ENCODE peak calls at places on chromosomes 6 and 20, in seven cellular contexts. R is left ventricle myocardium inferior, U is Peyer's patch, O is ovary, C is fibroblast of lung, D is OCI-LY7, S is mammary epithelial cell. Y is an unnamed sample.

GRCh38 chr20:15561707-15562106 is 1011.5 kb downstream of the KIF16B start:
- DNase-seq in R (no peak), U (no peak), O (no peak), C (no peak), D (no peak), S (no peak), Y (no peak)

GRCh38 chr6:150301871-150302800 is 66.7 kb upstream of the IYD start:
- DNase-seq in R (no peak), U (no peak), O (no peak), C (peak; percentile 85), D (no peak), S (peak; percentile 84), Y (no peak)

GRCh38 chr6:6711832-6712231 is 123.3 kb downstream of the LY86 start:
- DNase-seq in R (no peak), U (peak; percentile 64), O (no peak), C (no peak), D (peak; percentile 37), S (no peak), Y (no peak)

GRCh38 chr20:64093013-64093503 is 8.9 kb upstream of the LKAAEAR1 start:
- DNase-seq in R (no peak), U (no peak), O (no peak), C (no peak), D (no peak), S (no peak), Y (no peak)

GRCh38 chr6:111080713-111081112 is 6.6 kb upstream of the SLC16A10 start:
- DNase-seq in R (no peak), U (no peak), O (no peak), C (peak; percentile 47), D (no peak), S (peak; percentile 62), Y (no peak)

GRCh38 chr6:152271681-152272464 is 365.3 kb downstream of the SYNE1 start:
- DNase-seq in R (peak; percentile 53), U (no peak), O (peak; percentile 54), C (peak; percentile 92), D (no peak), S (peak; percentile 67), Y (no peak)

GRCh38 chr6:72619883-72620696 is 1.8 kb upstream of the KCNQ5 start:
- DNase-seq in R (peak; percentile 18), U (peak; percentile 81), O (peak; percentile 9), C (peak; percentile 59), D (peak; percentile 66), S (no peak), Y (no peak)

GRCh38 chr6:43427406-43428111 is at the start of gene ABCC10:
- DNase-seq in R (peak; percentile 94), U (peak; percentile 98), O (peak; percentile 93), C (peak; percentile 96), D (peak; percentile 95), S (peak; percentile 95), Y (peak; percentile 89)

GRCh38 chr20:35226775-35227681 is 538 bp downstream of the MMP24 start:
- DNase-seq in R (peak; percentile 20), U (no peak), O (peak; percentile 68), C (peak; percentile 56), D (peak; percentile 10), S (peak; percentile 23), Y (no peak)

GRCh38 chr6:101396552-101397173 is 3.2 kb downstream of the GRIK2 start:
- DNase-seq in R (peak; percentile 57), U (peak; percentile 76), O (peak; percentile 57), C (peak; percentile 48), D (peak; percentile 50), S (peak; percentile 48), Y (no peak)

GRCh38 chr6:22239261-22239660 is 57.6 kb downstream of the PRL start:
- DNase-seq in R (no peak), U (no peak), O (no peak), C (no peak), D (no peak), S (no peak), Y (no peak)

GRCh38 chr6:61538765-61539164 is 747.3 kb downstream of the KHDRBS2 start:
- DNase-seq in R (no peak), U (no peak), O (no peak), C (no peak), D (no peak), S (no peak), Y (no peak)
- H3K4me3 ChIP-seq in R (no peak overlapping the region), U (no peak overlapping the region), O (no peak overlapping the region), C (no peak overlapping the region), D (no peak overlapping the region), S (no peak overlapping the region), Y (no peak overlapping the region)

GRCh38 chr6:165146456-165146855 is 162.9 kb downstream of the C6orf118 start:
- DNase-seq in R (no peak), U (no peak), O (no peak), C (no peak), D (no peak), S (no peak), Y (no peak)
- H3K9me3 ChIP-seq in R (peaks cover 13% of the 10 kb centered on the region), U (peaks cover 3% of the 10 kb centered on the region), O (no peaks in the 10 kb centered on the region), C (no peaks in the 10 kb centered on the region), D (no peaks in the 10 kb centered on the region), S (peaks cover 6% of the 10 kb centered on the region), Y (peaks cover 28% of the 10 kb centered on the region)

GRCh38 chr6:136201735-136202134 is 48.4 kb downstream of the MTFR2 start:
- DNase-seq in R (no peak), U (no peak), O (no peak), C (no peak), D (no peak), S (no peak), Y (no peak)
- TF ChIP-seq CTCF in R (no peak), U (no peak), O (no peak), C (no peak), D (no peak), S (no peak), Y (no peak)

GRCh38 chr20:840858-841567 is 7.5 kb downstream of the FAM110A start:
- DNase-seq in R (no peak), U (peak; percentile 84), O (peak; percentile 37), C (peak; percentile 6), D (peak; percentile 33), S (peak; percentile 46), Y (no peak)
- H3K4me3 ChIP-seq in R (peak overlapping the region; percentile 62), U (peak overlapping the region; percentile 50), O (peak overlapping the region; percentile 24), C (peak overlapping the region; percentile 33), D (peak overlapping the region; percentile 60), S (peak overlapping the region; percentile 88), Y (peak overlapping the region; percentile 57)

DNA sequence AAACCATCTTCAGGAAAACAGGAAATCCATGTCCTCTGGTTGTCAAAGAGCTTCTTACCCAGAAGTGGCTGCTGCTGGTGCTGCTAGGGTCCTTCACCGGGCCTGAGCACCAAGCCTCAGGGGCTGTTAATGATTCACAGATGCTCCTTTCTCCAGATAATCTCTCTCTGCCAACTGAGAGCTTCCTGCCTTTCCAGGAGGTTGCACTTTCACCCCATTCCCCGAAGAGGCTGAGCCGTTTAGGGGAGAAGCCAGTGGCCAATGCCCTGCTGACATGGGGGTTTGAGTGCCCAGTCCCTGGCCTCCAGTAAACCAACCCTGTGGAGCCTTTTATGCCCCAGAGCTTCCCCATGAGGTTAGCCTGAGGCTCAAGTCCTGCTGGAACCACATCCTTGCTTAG is 122.4 kb downstream of the CBLN4 start:
- DNase-seq in R (no peak), U (peak; percentile 45), O (no peak), C (no peak), D (no peak), S (no peak), Y (no peak)
- H3K9me3 ChIP-seq in R (no peaks in the 10 kb centered on the region), U (no peaks in the 10 kb centered on the region), O (no peaks in the 10 kb centered on the region), C (no peaks in the 10 kb centered on the region), D (no peaks in the 10 kb centered on the region), S (no peaks in the 10 kb centered on the region), Y (peaks cover 17% of the 10 kb centered on the region)

DNA sequence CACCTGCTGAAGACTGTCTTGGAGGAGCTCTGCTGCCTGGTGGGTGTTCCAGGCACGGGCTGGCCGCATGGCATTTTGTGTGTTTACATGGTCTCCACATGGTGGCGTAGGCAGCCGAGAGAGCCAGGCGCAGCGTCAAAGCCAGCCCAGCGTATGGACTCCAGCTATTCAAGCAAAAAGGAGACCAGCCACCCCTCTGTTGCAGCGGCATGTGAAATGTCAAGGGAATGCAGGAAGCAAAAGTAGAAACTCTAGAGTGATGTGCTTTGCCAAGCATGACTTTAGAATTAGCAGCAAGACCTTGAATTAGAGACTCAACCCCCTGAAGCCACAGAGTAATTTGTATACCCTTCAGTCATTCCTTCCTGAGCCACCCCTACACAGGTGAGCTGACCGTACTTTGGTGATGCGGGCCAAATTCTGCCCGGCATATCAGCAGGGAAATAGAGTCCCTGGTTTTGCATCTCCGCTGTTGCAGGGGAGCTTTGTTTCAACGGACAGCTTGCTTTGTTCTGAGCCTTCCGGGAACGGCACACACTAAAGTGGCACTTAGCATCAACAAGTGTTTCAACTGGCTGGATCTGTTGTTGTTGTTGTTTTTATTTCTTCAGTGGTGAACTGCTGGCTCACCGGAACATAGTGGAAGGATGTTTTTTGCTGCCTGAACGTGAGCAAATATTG is 48.5 kb downstream of the FNDC1 start:
- DNase-seq in R (no peak), U (no peak), O (no peak), C (peak; percentile 53), D (peak; percentile 93), S (no peak), Y (peak; percentile 3)
- TF ChIP-seq CTCF in R (peak; percentile 48), U (no peak), O (no peak), C (peak; percentile 34), D (peak; percentile 90), S (no peak), Y (peak; percentile 33)

GRCh38 chr20:10466325-10466724 is 31.2 kb downstream of the SLX4IP start:
- DNase-seq in R (no peak), U (no peak), O (no peak), C (peak; percentile 81), D (no peak), S (no peak), Y (no peak)
- H3K4me3 ChIP-seq in R (peak overlapping the region; percentile 24), U (no peak overlapping the region), O (no peak overlapping the region), C (no peak overlapping the region), D (no peak overlapping the region), S (no peak overlapping the region), Y (no peak overlapping the region)

DNA sequence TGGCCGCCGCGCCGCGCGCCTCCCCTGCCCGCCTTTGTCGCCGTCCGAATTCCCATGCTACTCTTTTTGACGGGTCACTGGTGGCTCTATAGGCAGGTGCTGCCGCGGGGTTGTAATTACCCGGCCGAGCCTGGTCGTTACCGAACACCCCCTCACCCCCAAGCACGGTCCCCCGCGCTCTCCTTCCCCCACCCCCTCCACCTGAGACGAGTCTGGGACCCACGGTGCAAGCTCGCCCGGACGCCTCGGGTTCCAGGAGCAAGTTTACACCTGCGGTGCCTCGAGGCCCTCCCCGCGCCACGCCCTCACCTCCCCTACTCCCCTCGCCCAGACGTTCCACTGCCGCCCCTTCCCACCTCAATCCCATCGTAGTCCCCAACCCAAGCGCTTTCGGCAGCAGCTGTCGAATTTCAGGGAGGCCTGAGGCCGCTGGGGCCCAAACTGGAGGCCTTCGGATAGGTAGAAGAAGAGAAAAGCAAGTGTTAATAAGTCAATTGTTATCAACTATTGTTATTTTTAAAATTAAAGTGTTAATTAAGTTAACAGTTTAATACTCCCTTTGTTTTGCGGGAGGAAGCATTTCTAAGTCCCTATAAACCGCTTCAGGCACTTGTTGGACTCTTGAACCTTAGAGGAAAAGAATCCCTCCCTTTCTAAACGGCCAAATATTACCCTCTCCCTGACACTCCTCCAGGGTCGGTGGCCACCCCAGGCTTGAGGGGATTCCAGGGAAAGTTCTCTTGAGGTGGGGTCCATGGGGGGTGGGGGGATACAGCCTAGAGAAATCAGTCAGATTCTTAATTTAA is 4.2 kb downstream of the NR2E1 start:
- DNase-seq in R (no peak), U (no peak), O (no peak), C (no peak), D (no peak), S (no peak), Y (no peak)
- H3K9me3 ChIP-seq in R (no peaks in the 10 kb centered on the region), U (no peaks in the 10 kb centered on the region), O (no peaks in the 10 kb centered on the region), C (no peaks in the 10 kb centered on the region), D (no peaks in the 10 kb centered on the region), S (no peaks in the 10 kb centered on the region), Y (peaks cover 13% of the 10 kb centered on the region)